ENCODE peak calls at places on chromosomes 5 and 9, in four cellular contexts. B is K562, U is HepG2, E is Panc1. L is an unnamed sample.

GRCh38 chr9:2466703-2467102 is 154.9 kb upstream of the VLDLR start:
- DNase-seq in B (no peak), U (no peak), E (no peak), L (no peak)

GRCh38 chr9:34653610-34654072 is 1.7 kb downstream of the IL11RA start:
- DNase-seq in E (no peak), U (no peak), B (peak; percentile 51), L (no peak)

GRCh38 chr9:127612993-127613954 is 1.2 kb downstream of the STXBP1 start:
- DNase-seq in B (peak; percentile 69), E (no peak), U (no peak), L (no peak)

GRCh38 chr5:23208959-23209431 is 298.4 kb upstream of the PRDM9 start:
- DNase-seq in B (peak; percentile 26), U (peak; percentile 39), E (peak; percentile 30), L (no peak)

GRCh38 chr5:10636363-10637142 is 72.7 kb downstream of the ANKRD33B start:
- DNase-seq in U (no peak), B (no peak), E (no peak), L (no peak)

GRCh38 chr9:72383978-72384709 is 19.1 kb upstream of the ZFAND5 start:
- DNase-seq in E (no peak), U (no peak), B (no peak), L (no peak)

GRCh38 chr9:76181781-76182180 is 212.4 kb downstream of the RFK start:
- DNase-seq in U (no peak), E (no peak), B (no peak), L (no peak)

GRCh38 chr9:133788045-133788818 is 50.1 kb upstream of the SARDH start:
- DNase-seq in E (no peak), B (no peak), U (no peak), L (no peak)

GRCh38 chr5:80741015-80741414 is 86.2 kb upstream of the DHFR start:
- DNase-seq in E (no peak), B (no peak), U (no peak), L (no peak)

GRCh38 chr5:119131530-119132313 is 60.8 kb downstream of the DMXL1 start:
- DNase-seq in B (no peak), E (no peak), U (no peak), L (no peak)

GRCh38 chr5:24714757-24715156 is 70.0 kb upstream of the CDH10 start:
- DNase-seq in B (no peak), U (no peak), E (no peak), L (no peak)

GRCh38 chr5:132263548-132264261 is 6.2 kb downstream of the PDLIM4 start:
- DNase-seq in U (no peak), E (no peak), B (peak; percentile 65), L (no peak)

GRCh38 chr5:76256116-76256889 is 146.8 kb upstream of the IQGAP2 start:
- DNase-seq in E (peak; percentile 42), B (peak; percentile 31), U (peak; percentile 63), L (peak; percentile 52)

GRCh38 chr9:121026260-121026691 is 23.8 kb downstream of the C5 start:
- DNase-seq in E (no peak), U (peak; percentile 49), B (no peak), L (no peak)

GRCh38 chr5:111004291-111004690 is 67.2 kb upstream of the TSLP start:
- DNase-seq in B (no peak), E (no peak), U (no peak), L (no peak)

GRCh38 chr5:94471496-94471895 is 146.9 kb downstream of the KIAA0825 start:
- DNase-seq in B (no peak), E (no peak), U (no peak), L (no peak)

GRCh38 chr5:87121315-87122170 is 146.1 kb upstream of the RASA1 start:
- DNase-seq in U (peak; percentile 16), E (peak; percentile 51), B (no peak), L (peak; percentile 71)

GRCh38 chr5:151186052-151186451 is 28.5 kb upstream of the ANXA6 start:
- DNase-seq in E (no peak), U (no peak), B (no peak), L (no peak)

GRCh38 chr5:28009526-28010025 is 971.2 kb upstream of the CDH9 start:
- DNase-seq in E (no peak), B (no peak), U (no peak), L (no peak)

GRCh38 chr9:106693546-106693945 is 169.4 kb upstream of the ZNF462 start:
- DNase-seq in U (no peak), B (no peak), E (no peak), L (no peak)

GRCh38 chr9:106684940-106685695 is 177.8 kb upstream of the ZNF462 start:
- DNase-seq in U (no peak), B (no peak), E (no peak), L (no peak)

GRCh38 chr9:106691629-106692028 is 171.3 kb upstream of the ZNF462 start:
- DNase-seq in B (no peak), U (no peak), E (no peak), L (no peak)

GRCh38 chr9:106689089-106689488 is 173.9 kb upstream of the ZNF462 start:
- DNase-seq in B (no peak), U (no peak), E (no peak), L (no peak)
- TF ChIP-seq TCF7L2 in B (no peak), U (no peak), E (no peak), L (no peak)

GRCh38 chr9:123311250-123311753 is 42.9 kb upstream of the STRBP start:
- DNase-seq in E (no peak), U (no peak), B (no peak), L (no peak)

GRCh38 chr9:123312306-123312877 is 43.6 kb upstream of the CRB2 start:
- DNase-seq in U (no peak), E (no peak), B (no peak), L (no peak)

GRCh38 chr9:123310551-123311249 is 42.3 kb upstream of the STRBP start:
- DNase-seq in B (no peak), U (peak; percentile 84), E (no peak), L (no peak)

GRCh38 chr9:123305879-123306278 is 37.5 kb upstream of the STRBP start:
- DNase-seq in U (no peak), E (no peak), B (no peak), L (no peak)

GRCh38 chr9:123309611-123310010 is 41.2 kb upstream of the STRBP start:
- DNase-seq in B (no peak), U (no peak), E (no peak), L (no peak)
- TF ChIP-seq TCF7L2 in B (no peak), U (no peak), E (no peak), L (no peak)

GRCh38 chr9:93650448-93650847 is 74.1 kb downstream of the PHF2 start:
- DNase-seq in E (no peak), B (no peak), U (no peak), L (no peak)
- TF ChIP-seq TCF7L2 in E (no peak), B (no peak), U (no peak), L (no peak)

GRCh38 chr9:6876195-6876594 is 118.4 kb downstream of the KDM4C start:
- DNase-seq in U (no peak), B (no peak), E (no peak), L (no peak)

GRCh38 chr9:6870650-6871477 is 113.1 kb downstream of the KDM4C start:
- DNase-seq in B (no peak), U (peak; percentile 16), E (no peak), L (no peak)

GRCh38 chr9:6877671-6878161 is 119.9 kb downstream of the KDM4C start:
- DNase-seq in U (peak; percentile 91), E (no peak), B (no peak), L (no peak)

GRCh38 chr9:6870149-6870548 is 112.4 kb downstream of the KDM4C start:
- DNase-seq in U (no peak), B (no peak), E (no peak), L (no peak)

GRCh38 chr9:6873862-6874261 is 116.1 kb downstream of the KDM4C start:
- DNase-seq in U (no peak), B (no peak), E (no peak), L (no peak)
- TF ChIP-seq TCF7L2 in U (no peak), B (no peak), E (no peak), L (no peak)

GRCh38 chr9:75146229-75146628 is 57.9 kb downstream of the OSTF1 start:
- DNase-seq in B (no peak), E (no peak), U (no peak), L (no peak)
- TF ChIP-seq TCF7L2 in B (no peak), E (no peak), U (no peak), L (no peak)

GRCh38 chr9:79570449-79571308 is 1.1 kb upstream of the TLE4 start:
- DNase-seq in B (peak; percentile 13), U (no peak), E (no peak), L (no peak)

GRCh38 chr9:79571309-79572031 is at the start of gene TLE4:
- DNase-seq in U (peak; percentile 96), E (peak; percentile 95), B (peak; percentile 77), L (no peak)

GRCh38 chr9:79572891-79573696 is 1.3 kb downstream of the TLE4 start:
- DNase-seq in E (no peak), B (peak; percentile 24), U (no peak), L (no peak)

GRCh38 chr9:79573697-79573976 is 1.9 kb downstream of the TLE4 start:
- DNase-seq in B (no peak), U (no peak), E (no peak), L (no peak)

DNA sequence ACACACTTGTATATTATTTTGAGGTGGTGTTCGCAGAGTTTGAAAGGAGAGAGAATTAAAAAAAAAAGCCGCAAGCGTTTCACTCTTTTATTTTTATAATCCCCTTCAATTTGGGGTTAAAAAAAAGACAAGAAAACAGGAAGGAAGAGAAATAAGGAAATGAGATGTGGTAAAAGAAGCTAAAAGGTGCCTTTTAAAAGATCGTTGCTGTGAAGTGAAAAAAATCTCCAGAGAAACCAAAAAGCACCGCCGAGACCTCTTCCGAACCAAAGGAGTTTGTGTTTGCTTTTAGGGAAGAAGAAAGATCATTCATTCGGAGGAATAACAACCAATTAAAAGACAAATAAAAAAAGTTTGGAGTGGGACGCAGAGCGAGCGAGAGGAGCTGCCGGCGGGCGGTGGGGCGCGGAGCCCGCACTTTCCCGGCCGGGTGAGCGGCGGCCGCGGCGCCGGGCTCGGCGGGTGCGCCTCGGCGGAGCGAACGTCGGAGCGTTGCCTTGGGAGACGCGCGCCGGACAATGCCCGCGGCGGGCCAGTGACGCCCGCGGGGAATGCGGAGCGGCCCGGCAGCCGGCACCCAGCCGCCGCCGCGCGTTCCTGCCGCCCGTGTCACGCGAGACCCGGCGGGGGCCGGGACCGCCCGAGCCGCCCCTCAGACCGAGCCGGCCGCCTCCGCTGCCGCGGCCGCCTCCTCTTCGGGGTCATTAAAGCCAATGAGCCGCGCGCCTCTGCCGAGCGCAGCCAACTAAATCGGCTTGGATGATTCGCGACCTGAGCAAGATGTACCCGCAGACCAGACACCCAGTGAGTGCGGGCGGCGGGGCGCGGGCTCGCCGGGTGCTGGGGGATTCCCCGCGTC is 496 bp downstream of the TLE4 start:
- DNase-seq in U (no peak), E (no peak), B (peak; percentile 16), L (no peak)
- TF ChIP-seq TCF7L2 in U (no peak), E (no peak), B (no peak), L (no peak)

DNA sequence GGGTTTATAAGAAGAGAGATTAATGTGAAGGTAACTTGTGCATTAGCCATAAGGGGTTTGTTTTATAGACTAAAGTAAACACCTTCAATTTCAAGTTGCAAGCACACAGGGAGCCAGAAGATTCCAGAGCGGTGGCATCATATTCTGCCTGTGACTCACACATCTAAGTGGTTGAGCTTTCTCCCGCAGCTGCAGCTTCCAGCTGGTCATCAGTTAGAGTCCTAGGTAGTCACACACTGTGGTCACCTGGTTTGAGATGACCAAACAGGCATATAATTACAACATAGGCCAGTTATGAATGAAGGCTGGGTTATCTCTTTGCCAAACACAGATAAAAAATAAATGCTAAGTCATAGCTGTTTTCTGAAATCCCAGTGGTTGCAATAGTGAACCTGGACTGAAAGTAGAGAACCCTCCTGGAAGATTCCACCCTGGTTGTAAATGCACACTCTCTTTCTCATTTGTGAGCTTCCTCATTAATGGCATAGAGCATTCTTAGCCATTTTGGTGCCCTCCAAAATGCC is 171.3 kb downstream of the GDNF start:
- DNase-seq in B (peak; percentile 29), E (peak; percentile 99), U (peak; percentile 90), L (peak; percentile 86)
- TF ChIP-seq TCF7L2 in B (no peak), E (peak; percentile 87), U (no peak), L (peak; percentile 85)

L was measured in HCT116.